ENCODE peak calls at places on chromosomes 16 and 17, in five cellular contexts. P is nephron progenitor cell; T is natural killer cell; J is stimulated activated CD8-positive, alpha-beta memory T cell treated with anti-CD3 and anti-CD28 coated beads, Interleukin-4, amount 100 ng/mL, for 1 hour; F is nucleus accumbens. A is an unnamed sample.

GRCh38 chr17:68512967-68513474 is 791 bp downstream of the PRKAR1A start:
- DNase-seq in P (no peak), T (no peak), J (no peak), F (no peak), A (no peak)

GRCh38 chr16:66473654-66474519 is 46.8 kb downstream of the BEAN1 start:
- DNase-seq in P (no peak), T (no peak), J (no peak), F (no peak), A (no peak)

GRCh38 chr17:19304209-19304608 is 58.3 kb downstream of the B9D1 start:
- DNase-seq in P (no peak), T (no peak), J (no peak), F (no peak), A (no peak)

GRCh38 chr16:23252310-23252709 is 49.8 kb upstream of the SCNN1B start:
- DNase-seq in P (no peak), T (no peak), J (no peak), F (no peak), A (no peak)

GRCh38 chr17:45171338-45172231 is 9.9 kb downstream of the HEXIM2 start:
- DNase-seq in P (peak; percentile 52), T (no peak), J (no peak), F (no peak), A (no peak)

GRCh38 chr17:45451131-45451530 is 18.5 kb upstream of the ARHGAP27 start:
- DNase-seq in P (no peak), T (no peak), J (no peak), F (no peak), A (no peak)

GRCh38 chr16:5257462-5257861 is 159.9 kb upstream of the EEF2KMT start:
- DNase-seq in P (no peak), T (no peak), J (no peak), F (no peak), A (no peak)

GRCh38 chr17:73613947-73614655 is 30.1 kb downstream of the SDK2 start:
- DNase-seq in P (peak; percentile 42), T (no peak), J (no peak), F (no peak), A (no peak)

GRCh38 chr17:61833536-61834203 is 29.7 kb downstream of the BRIP1 start:
- DNase-seq in P (no peak), T (no peak), J (no peak), F (no peak), A (peak; percentile 45)

GRCh38 chr16:71440669-71441347 is 1.0 kb downstream of the TLE7 start:
- DNase-seq in P (no peak), T (no peak), J (no peak), F (no peak), A (no peak)

GRCh38 chr17:73138541-73139138 is 26.2 kb upstream of the SSTR2 start:
- DNase-seq in P (peak; percentile 15), T (no peak), J (no peak), F (no peak), A (no peak)

GRCh38 chr17:67995568-67996191 is 589 bp downstream of the C17orf58 start:
- DNase-seq in P (peak; percentile 60), T (peak; percentile 22), J (no peak), F (no peak), A (no peak)

GRCh38 chr16:64864232-64864803 is 257.5 kb downstream of the CDH11 start:
- DNase-seq in P (no peak), T (no peak), J (no peak), F (no peak), A (peak; percentile 95)

GRCh38 chr17:21094298-21094704 is 32.5 kb upstream of the DHRS7B start:
- DNase-seq in P (no peak), T (no peak), J (no peak), F (no peak), A (no peak)

GRCh38 chr16:86500708-86501510 is 9.4 kb upstream of the FOXF1 start:
- DNase-seq in P (no peak), T (no peak), J (no peak), F (no peak), A (no peak)

GRCh38 chr17:74274703-74275340 is 788 bp downstream of the DNAI2 start:
- DNase-seq in P (no peak), T (no peak), J (no peak), F (no peak), A (no peak)

GRCh38 chr16:53984936-53985335 is 281.0 kb downstream of the FTO start:
- DNase-seq in P (no peak), T (no peak), J (no peak), F (no peak), A (no peak)